ENCODE peak calls at places on chromosomes 3 and 15, in five cellular contexts. Z is kidney tubule cell, C is HEK293T, G is KBM-7, R is epithelial cell of esophagus. V is an unnamed sample.
A peak's percentile ranks its signal among the peaks of the same experiment; 100 is the strongest.

GRCh38 chr3:10419637-10420232 is 85.7 kb downstream of the ATP2B2 start:
- DNase-seq in Z (peak; percentile 84), C (no peak), G (no peak), R (peak; percentile 71), V (no peak)

GRCh38 chr3:13375464-13375863 is 44.7 kb downstream of the NUP210 start:
- DNase-seq in Z (no peak), C (no peak), G (no peak), R (no peak), V (no peak)

GRCh38 chr3:112860898-112861297 is 14.2 kb upstream of the CD200R1L start:
- DNase-seq in Z (no peak), C (no peak), G (peak; percentile 24), R (no peak), V (no peak)

GRCh38 chr3:188139466-188139865 is 14.5 kb upstream of the LPP start:
- DNase-seq in Z (no peak), C (no peak), G (no peak), R (no peak), V (no peak)

GRCh38 chr15:92666780-92667179 is 11.2 kb upstream of the FAM174B start:
- DNase-seq in Z (no peak), C (no peak), G (no peak), R (no peak), V (no peak)

GRCh38 chr15:101346928-101347327 is 51.9 kb upstream of the SNRPA1 start:
- DNase-seq in Z (no peak), C (no peak), G (no peak), R (no peak), V (no peak)

GRCh38 chr15:62985768-62986167 is 56.8 kb upstream of the TPM1 start:
- DNase-seq in Z (peak; percentile 68), C (no peak), G (no peak), R (no peak), V (peak; percentile 38)

GRCh38 chr15:23067416-23067815 is 28.0 kb upstream of the TUBGCP5 start:
- DNase-seq in Z (no peak), C (no peak), G (no peak), R (no peak), V (no peak)

GRCh38 chr3:169846458-169847193 is 23.1 kb downstream of the LRRC31 start:
- DNase-seq in Z (peak; percentile 98), C (no peak), G (no peak), R (peak; percentile 95), V (peak; percentile 87)

GRCh38 chr3:31050296-31050695 is 155.8 kb upstream of the GADL1 start:
- DNase-seq in Z (no peak), C (no peak), G (no peak), R (no peak), V (no peak)

GRCh38 chr3:197367081-197367780 is 68.8 kb upstream of the DLG1 start:
- DNase-seq in Z (peak; percentile 42), C (no peak), G (no peak), R (peak; percentile 94), V (peak; percentile 37)

GRCh38 chr15:95013379-95013778 is 782.0 kb downstream of the MCTP2 start:
- DNase-seq in Z (no peak), C (no peak), G (no peak), R (no peak), V (no peak)

GRCh38 chr15:64157599-64158125 is 5.2 kb downstream of the PPIB start:
- DNase-seq in Z (no peak), C (no peak), G (no peak), R (no peak), V (no peak)

GRCh38 chr15:22267761-22268160 is 187.4 kb downstream of the OR4M2 start:
- DNase-seq in Z (no peak), C (no peak), G (no peak), R (no peak), V (no peak)

GRCh38 chr3:64008487-64008886 is 14.8 kb downstream of the PSMD6 start:
- DNase-seq in Z (no peak), C (no peak), G (no peak), R (no peak), V (no peak)

GRCh38 chr3:37250435-37250834 is 76.1 kb upstream of the LRRFIP2 start:
- DNase-seq in Z (no peak), C (no peak), G (no peak), R (no peak), V (no peak)

GRCh38 chr3:16606398-16606797 is 1.2 kb upstream of the DAZL start:
- DNase-seq in Z (peak; percentile 56), C (no peak), G (no peak), R (peak; percentile 87), V (no peak)

GRCh38 chr3:178297204-178297603 is 239.0 kb upstream of the KCNMB2 start:
- DNase-seq in Z (no peak), C (no peak), G (no peak), R (peak; percentile 49), V (peak; percentile 65)

GRCh38 chr3:151599103-151599672 is 134.5 kb upstream of the AADACL2 start:
- DNase-seq in Z (no peak), C (peak; percentile 13), G (peak; percentile 62), R (no peak), V (no peak)

GRCh38 chr3:48845170-48845569 is 2.5 kb downstream of the PRKAR2A start:
- DNase-seq in Z (peak; percentile 35), C (peak; percentile 56), G (no peak), R (no peak), V (no peak)

GRCh38 chr3:196554205-196554604 is 14.1 kb downstream of the WDR53 start:
- DNase-seq in Z (no peak), C (no peak), G (peak; percentile 78), R (no peak), V (no peak)

V was measured in cardiac fibroblast.